ENCODE peak calls at places on chromosomes 5 and 9, in seven cellular contexts. N is fibroblast of the aortic adventitia, P is A549, T is left ventricle myocardium inferior, H is cardiac fibroblast, W is BJ, I is lower lobe of right lung. E is an unnamed sample.

GRCh38 chr9:21994526-21994995 is at the start of gene CDKN2B-AS1:
- DNase-seq in I (peak), H (peak), P (no peak), W (no peak), T (no peak), N (no peak), E (peak)

GRCh38 chr5:65059681-65060598 is 291.2 kb downstream of the CWC27 start:
- DNase-seq in N (peak), H (peak), W (no peak), I (no peak), P (no peak), T (no peak), E (no peak)

GRCh38 chr9:136289651-136290507 is 14.0 kb downstream of the CCDC187 start:
- DNase-seq in P (peak), W (no peak), H (no peak), I (no peak), T (no peak), N (no peak), E (no peak)

GRCh38 chr9:92592946-92593860 is 57.4 kb upstream of the ECM2 start:
- DNase-seq in N (peak), W (no peak), I (no peak), P (no peak), H (no peak), T (no peak), E (no peak)

GRCh38 chr9:125982798-125983406 is 235.7 kb downstream of the PBX3 start:
- DNase-seq in I (no peak), N (no peak), P (no peak), T (no peak), H (no peak), W (no peak), E (no peak)

GRCh38 chr5:181200816-181201215 is 4.2 kb downstream of the TRIM7 start:
- DNase-seq in W (no peak), H (no peak), P (no peak), N (no peak), I (no peak), T (no peak), E (peak)

GRCh38 chr5:69312459-69313160 is 20.0 kb downstream of the CCDC125 start:
- DNase-seq in N (no peak), W (no peak), T (no peak), I (no peak), H (no peak), P (no peak), E (no peak)

GRCh38 chr9:86700601-86701000 is 246.7 kb downstream of the GAS1 start:
- DNase-seq in T (peak), N (peak), H (no peak), P (no peak), W (no peak), I (no peak), E (peak)

GRCh38 chr5:32710859-32711692 is at the start of gene NPR3:
- DNase-seq in H (peak), I (no peak), W (no peak), P (peak), N (peak), T (peak), E (peak)

GRCh38 chr9:124251605-124252366 is 6.0 kb upstream of the NEK6 start:
- DNase-seq in I (peak), W (peak), T (no peak), N (peak), P (peak), H (peak), E (no peak)

GRCh38 chr9:120583958-120584369 is 4.0 kb upstream of the CDK5RAP2 start:
- DNase-seq in W (peak), P (peak), I (no peak), N (peak), T (no peak), H (peak), E (no peak)

GRCh38 chr5:16313761-16314160 is 134.2 kb upstream of the MARCHF11 start:
- DNase-seq in P (no peak), W (no peak), N (no peak), I (no peak), H (no peak), T (no peak), E (no peak)

GRCh38 chr5:175616083-175616482 is 41.8 kb upstream of the HRH2 start:
- DNase-seq in N (no peak), I (no peak), H (no peak), W (no peak), P (no peak), T (no peak), E (no peak)

GRCh38 chr5:2680979-2681378 is 70.5 kb downstream of the IRX2 start:
- DNase-seq in N (no peak), H (no peak), P (no peak), W (no peak), T (no peak), I (no peak), E (no peak)

GRCh38 chr9:12274577-12274976 is 418.6 kb upstream of the TYRP1 start:
- DNase-seq in N (no peak), I (no peak), T (no peak), H (no peak), W (no peak), P (no peak), E (no peak)

GRCh38 chr5:142426129-142426641 is 101.4 kb upstream of the SPRY4 start:
- DNase-seq in T (peak), P (no peak), I (no peak), H (peak), W (no peak), N (no peak), E (no peak)

GRCh38 chr9:93097496-93098205 is 1.6 kb downstream of the CARD19 start:
- DNase-seq in T (no peak), I (peak), W (no peak), P (no peak), N (no peak), H (no peak), E (peak)

GRCh38 chr5:50727149-50727496 is 60.7 kb downstream of the PARP8 start:
- DNase-seq in P (no peak), H (peak), N (peak), T (no peak), W (no peak), I (no peak), E (peak)

GRCh38 chr9:115594551-115594950 is 476.6 kb upstream of the TNC start:
- DNase-seq in W (no peak), P (no peak), N (peak), I (no peak), H (peak), T (no peak), E (no peak)

GRCh38 chr5:120396186-120396585 is 67.9 kb upstream of the PRR16 start:
- DNase-seq in W (no peak), H (peak), P (no peak), I (no peak), N (peak), T (no peak), E (no peak)

GRCh38 chr5:149416977-149417713 is 38.1 kb upstream of the IL17B start:
- DNase-seq in I (peak), P (no peak), W (no peak), T (no peak), N (no peak), H (peak), E (peak)

GRCh38 chr9:124377551-124377950 is 37.7 kb downstream of the PSMB7 start:
- DNase-seq in T (no peak), H (no peak), P (no peak), W (no peak), I (no peak), N (no peak), E (no peak)

GRCh38 chr5:157820593-157821252 is 38.2 kb downstream of the CLINT1 start:
- DNase-seq in N (peak), I (no peak), H (peak), W (no peak), T (no peak), P (peak), E (no peak)

GRCh38 chr9:132634327-132634726 is 35.5 kb downstream of the DDX31 start:
- DNase-seq in P (no peak), W (no peak), T (no peak), I (no peak), N (no peak), H (no peak), E (no peak)

GRCh38 chr9:132631280-132631679 is 38.5 kb downstream of the DDX31 start:
- DNase-seq in I (no peak), T (no peak), W (peak), N (peak), P (no peak), H (peak), E (no peak)

GRCh38 chr9:132631685-132632084 is 38.1 kb downstream of the DDX31 start:
- DNase-seq in P (no peak), W (no peak), I (no peak), N (peak), H (no peak), T (no peak), E (no peak)

GRCh38 chr9:132630811-132631210 is 39.0 kb downstream of the DDX31 start:
- DNase-seq in P (no peak), H (no peak), I (no peak), T (no peak), N (no peak), W (no peak), E (no peak)

DNA sequence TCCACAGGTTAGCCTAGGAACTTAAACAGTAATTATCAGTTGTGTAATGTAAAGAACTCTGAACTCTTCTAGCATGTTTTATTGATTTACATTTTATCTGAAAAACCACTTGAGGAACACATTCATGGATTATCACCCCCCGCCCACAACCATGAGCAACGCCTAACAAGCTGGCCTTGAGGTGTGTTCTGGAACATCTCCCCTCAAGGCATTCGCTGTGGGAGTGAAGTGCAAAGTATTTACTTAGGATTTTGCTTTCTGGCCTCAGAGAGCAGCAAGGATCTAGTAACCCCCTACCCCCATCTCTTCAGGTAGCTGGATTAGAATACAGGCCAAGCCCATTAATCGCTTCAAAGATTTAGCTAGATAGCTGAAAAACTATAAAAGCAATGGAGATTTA is 37.4 kb downstream of the DDX31 start:
- DNase-seq in T (no peak), N (no peak), H (no peak), I (no peak), W (no peak), P (no peak), E (no peak)
- H3K4me3 ChIP-seq in T (no peak), N (no peak), H (no peak), I (no peak), W (no peak), P (no peak), E (no peak)

DNA sequence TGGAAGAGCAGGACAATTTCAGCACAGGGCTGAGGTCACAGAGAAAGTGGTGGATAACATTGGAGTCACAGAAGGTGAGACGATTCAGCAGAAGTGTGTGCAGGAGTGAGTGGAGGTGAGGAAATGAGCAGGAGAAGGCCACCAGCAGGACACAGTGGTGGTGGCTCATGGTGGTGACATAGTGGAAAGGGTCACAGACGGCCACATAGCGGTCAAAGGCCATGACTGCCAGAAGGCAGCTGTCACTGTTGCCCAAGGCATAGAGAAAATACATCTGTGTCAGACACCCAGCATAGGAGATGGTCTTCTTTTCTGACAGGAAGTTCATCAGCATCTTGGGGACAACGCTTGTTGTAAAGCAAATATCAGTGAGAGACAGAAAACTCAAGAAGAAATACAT is 15.0 kb downstream of the OR1N2 start:
- DNase-seq in N (no peak), P (no peak), W (no peak), H (no peak), I (no peak), T (no peak), E (no peak)
- H3K4me3 ChIP-seq in N (no peak), P (no peak), W (no peak), H (no peak), I (no peak), T (no peak), E (no peak)

DNA sequence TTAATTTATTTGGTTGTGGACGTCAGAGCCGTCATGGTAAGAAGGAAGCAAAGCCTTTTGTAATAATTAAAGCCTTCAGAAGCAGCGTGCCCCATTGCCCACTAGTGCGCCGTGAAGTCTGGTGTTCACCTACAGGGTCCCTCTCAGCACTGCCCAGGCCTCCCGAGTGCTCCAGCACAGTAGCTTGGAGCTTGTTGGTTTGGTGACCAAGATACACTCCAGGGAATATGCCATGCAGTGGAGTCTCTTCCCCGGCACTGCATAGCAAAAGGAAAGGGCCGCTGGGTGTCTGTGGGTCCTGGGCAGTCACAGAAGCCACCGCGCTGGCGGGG is 478 bp upstream of the SYK start:
- DNase-seq in P (no peak), T (no peak), I (no peak), W (no peak), N (no peak), H (no peak), E (no peak)
- H3K4me3 ChIP-seq in P (peak), T (peak), I (peak), W (no peak), N (no peak), H (no peak), E (no peak)

DNA sequence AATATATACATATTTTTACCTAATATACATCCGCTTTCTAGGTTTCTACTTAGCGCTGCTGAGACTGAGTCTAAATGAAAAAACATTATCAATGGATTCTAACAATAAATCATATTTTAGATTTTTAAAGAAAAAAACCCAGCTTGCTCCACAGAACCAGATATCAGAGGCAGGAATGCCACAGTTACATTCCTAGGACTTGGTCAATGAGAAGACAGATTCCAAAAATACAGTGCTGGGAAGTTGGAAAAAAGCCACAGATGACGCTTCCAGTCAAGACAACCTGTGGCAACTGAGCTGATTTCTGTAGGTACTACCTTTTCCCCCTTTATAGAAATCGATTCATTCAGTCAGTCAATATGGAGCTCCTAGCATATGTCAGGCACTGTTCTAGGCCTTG is 589 bp upstream of the CCDC112 start:
- DNase-seq in N (peak), I (no peak), W (no peak), H (peak), T (no peak), P (peak), E (no peak)
- H3K4me3 ChIP-seq in N (peak), I (peak), W (peak), H (no peak), T (peak), P (peak), E (peak)

GRCh38 chr9:34370335-34370969 is 6.2 kb downstream of the MYORG start:
- DNase-seq in T (no peak), W (no peak), H (no peak), I (no peak), N (no peak), P (no peak), E (no peak)
- H3K4me3 ChIP-seq in T (peak), W (peak), H (no peak), I (peak), N (no peak), P (no peak), E (no peak)

GRCh38 chr9:134928796-134929559 is 11.3 kb upstream of the FCN1 start:
- DNase-seq in W (no peak), N (no peak), H (no peak), T (peak), P (no peak), I (peak), E (peak)

GRCh38 chr9:134929560-134930158 is 11.9 kb upstream of the FCN1 start:
- DNase-seq in H (no peak), N (no peak), I (no peak), W (no peak), T (no peak), P (no peak), E (peak)

GRCh38 chr9:134932656-134933055 is 14.9 kb upstream of the FCN1 start:
- DNase-seq in W (no peak), P (no peak), T (no peak), I (peak), H (no peak), N (no peak), E (peak)

GRCh38 chr9:134932171-134932570 is 14.5 kb upstream of the FCN1 start:
- DNase-seq in H (no peak), N (no peak), T (no peak), P (no peak), I (no peak), W (no peak), E (no peak)

DNA sequence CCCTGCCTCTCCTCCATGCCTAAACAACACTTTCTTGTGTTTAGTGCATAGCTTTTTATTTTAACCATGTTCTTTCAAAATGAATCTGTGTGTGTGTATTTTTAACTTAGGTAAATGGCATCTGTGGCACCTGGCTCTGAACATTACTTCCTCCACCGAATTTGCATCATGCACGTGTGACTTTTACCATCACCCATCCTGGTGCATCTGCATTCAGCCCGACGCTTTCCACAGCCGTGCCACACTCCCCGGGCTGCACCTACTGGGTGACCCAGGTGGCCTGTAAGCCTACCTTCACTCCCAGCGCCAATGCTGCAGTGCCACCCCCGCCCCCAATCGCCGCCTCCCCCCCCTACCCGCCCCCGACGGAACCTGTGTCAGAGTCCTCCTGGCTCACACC is 12.7 kb upstream of the FCN1 start:
- DNase-seq in W (no peak), N (no peak), H (no peak), I (no peak), T (no peak), P (no peak), E (peak)
- H3K4me3 ChIP-seq in W (no peak), N (no peak), H (no peak), I (no peak), T (no peak), P (no peak), E (no peak)

GRCh38 chr5:317086-317811 is 4.3 kb upstream of the AHRR start:
- DNase-seq in H (peak), W (no peak), P (peak), I (no peak), T (no peak), N (peak), E (peak)
- H3K4me3 ChIP-seq in H (no peak), W (no peak), P (no peak), I (no peak), T (no peak), N (no peak), E (no peak)

DNA sequence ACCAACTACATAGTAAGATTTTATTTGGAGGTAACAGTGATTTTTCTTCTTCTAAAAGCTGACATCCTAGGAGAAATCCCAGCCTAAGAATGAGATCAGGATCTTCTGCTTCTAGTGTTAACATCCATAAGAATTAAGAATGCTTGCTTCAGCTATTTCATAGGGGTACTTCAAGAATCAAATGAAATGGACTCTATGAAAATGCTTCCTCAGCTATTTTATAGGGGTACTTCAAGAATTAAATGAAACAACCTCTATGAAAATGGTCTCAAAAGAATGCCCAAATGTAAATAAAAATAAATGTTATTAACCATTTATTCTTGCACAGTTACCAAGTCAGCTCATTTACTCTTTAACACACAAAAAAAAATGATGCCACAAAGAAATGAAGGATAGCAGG is 31.5 kb downstream of the ZNF608 start:
- DNase-seq in I (no peak), W (no peak), P (no peak), H (no peak), N (no peak), T (no peak), E (no peak)
- H3K4me3 ChIP-seq in I (no peak), W (no peak), P (no peak), H (no peak), N (no peak), T (no peak), E (no peak)

DNA sequence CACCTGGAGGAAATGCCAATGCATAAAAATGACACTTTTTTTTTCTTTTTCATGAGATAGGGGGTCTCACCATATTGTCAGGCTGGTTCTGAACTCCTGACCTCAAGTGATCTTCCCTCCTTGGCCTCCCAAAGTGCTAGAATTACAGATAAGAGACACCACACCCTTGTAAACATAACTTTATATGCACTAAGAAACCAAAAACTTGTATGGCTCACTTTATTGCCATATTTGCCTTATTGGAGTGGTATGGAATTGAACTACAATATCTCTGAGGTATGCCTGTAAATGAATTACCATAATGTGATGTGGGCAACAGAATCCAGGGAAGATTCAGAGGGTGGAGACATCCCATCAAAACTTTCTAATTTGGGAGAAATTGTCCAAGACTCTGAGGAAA is 113.9 kb downstream of the UGCG start:
- DNase-seq in H (no peak), N (no peak), P (no peak), W (no peak), T (no peak), I (no peak), E (no peak)
- H3K4me3 ChIP-seq in H (no peak), N (no peak), P (no peak), W (no peak), T (no peak), I (no peak), E (no peak)

GRCh38 chr5:134507495-134507894 is 18.0 kb upstream of the JADE2 start:
- DNase-seq in T (no peak), I (no peak), W (no peak), H (no peak), P (no peak), N (no peak), E (no peak)
- H3K4me3 ChIP-seq in T (peak), I (peak), W (no peak), H (no peak), P (peak), N (no peak), E (no peak)

E was measured in aorta.